ENCODE peak calls at places on chromosomes 16 and 17, in seven cellular contexts. One of them, this sample, is unnamed.

GRCh38 chr16:7339700-7340099 is 7.1 kb downstream of the RBFOX1 start:
- DNase-seq in ascending aorta: no peak
- DNase-seq in HTR-8/SVneo: no peak
- DNase-seq in putamen: no peak
- DNase-seq in right cardiac atrium: no peak
- DNase-seq in posterior cingulate gyrus: no peak
- DNase-seq in activated gamma-delta T cell: no peak
- DNase-seq in this sample: no peak

GRCh38 chr16:19883296-19883951 is 1.2 kb downstream of the GPRC5B start:
- DNase-seq in ascending aorta: no peak
- DNase-seq in posterior cingulate gyrus: peak
- DNase-seq in right cardiac atrium: peak
- DNase-seq in HTR-8/SVneo: no peak
- DNase-seq in putamen: peak
- DNase-seq in activated gamma-delta T cell: no peak
- DNase-seq in this sample: no peak

GRCh38 chr17:57924677-57925076 is 30.5 kb downstream of the CUEDC1 start:
- DNase-seq in HTR-8/SVneo: no peak
- DNase-seq in right cardiac atrium: peak
- DNase-seq in ascending aorta: no peak
- DNase-seq in posterior cingulate gyrus: no peak
- DNase-seq in activated gamma-delta T cell: no peak
- DNase-seq in putamen: no peak
- DNase-seq in this sample: no peak

GRCh38 chr17:6636616-6637457 is 3.7 kb downstream of the KIAA0753 start:
- DNase-seq in posterior cingulate gyrus: no peak
- DNase-seq in putamen: no peak
- DNase-seq in right cardiac atrium: no peak
- DNase-seq in activated gamma-delta T cell: no peak
- DNase-seq in HTR-8/SVneo: no peak
- DNase-seq in ascending aorta: no peak
- DNase-seq in this sample: no peak

GRCh38 chr17:1002412-1002753 is 5.5 kb downstream of the TIMM22 start:
- DNase-seq in HTR-8/SVneo: no peak
- DNase-seq in ascending aorta: no peak
- DNase-seq in putamen: no peak
- DNase-seq in posterior cingulate gyrus: no peak
- DNase-seq in right cardiac atrium: no peak
- DNase-seq in activated gamma-delta T cell: no peak
- DNase-seq in this sample: no peak

GRCh38 chr16:56462064-56462796 is 10.9 kb downstream of the OGFOD1 start:
- DNase-seq in activated gamma-delta T cell: no peak
- DNase-seq in posterior cingulate gyrus: no peak
- DNase-seq in ascending aorta: no peak
- DNase-seq in HTR-8/SVneo: no peak
- DNase-seq in right cardiac atrium: no peak
- DNase-seq in putamen: no peak
- DNase-seq in this sample: no peak

GRCh38 chr17:40582328-40582901 is 17.1 kb upstream of the CCR7 start:
- DNase-seq in posterior cingulate gyrus: no peak
- DNase-seq in putamen: no peak
- DNase-seq in activated gamma-delta T cell: peak
- DNase-seq in right cardiac atrium: peak
- DNase-seq in ascending aorta: no peak
- DNase-seq in HTR-8/SVneo: no peak
- DNase-seq in this sample: no peak

GRCh38 chr17:17363638-17364337 is 60.6 kb downstream of the NT5M start:
- DNase-seq in posterior cingulate gyrus: no peak
- DNase-seq in HTR-8/SVneo: no peak
- DNase-seq in ascending aorta: no peak
- DNase-seq in right cardiac atrium: peak
- DNase-seq in activated gamma-delta T cell: peak
- DNase-seq in putamen: no peak
- DNase-seq in this sample: no peak

GRCh38 chr16:82070656-82071369 is 35.8 kb downstream of the HSD17B2 start:
- DNase-seq in HTR-8/SVneo: peak
- DNase-seq in putamen: no peak
- DNase-seq in activated gamma-delta T cell: no peak
- DNase-seq in posterior cingulate gyrus: no peak
- DNase-seq in ascending aorta: no peak
- DNase-seq in right cardiac atrium: no peak
- DNase-seq in this sample: no peak

GRCh38 chr17:61334673-61335072 is 65.0 kb upstream of the TBX2 start:
- DNase-seq in HTR-8/SVneo: no peak
- DNase-seq in activated gamma-delta T cell: no peak
- DNase-seq in putamen: no peak
- DNase-seq in posterior cingulate gyrus: no peak
- DNase-seq in right cardiac atrium: no peak
- DNase-seq in ascending aorta: no peak
- DNase-seq in this sample: no peak

GRCh38 chr17:42347198-42347597 is 41.0 kb downstream of the STAT3 start:
- DNase-seq in putamen: no peak
- DNase-seq in posterior cingulate gyrus: no peak
- DNase-seq in activated gamma-delta T cell: no peak
- DNase-seq in HTR-8/SVneo: peak
- DNase-seq in right cardiac atrium: no peak
- DNase-seq in ascending aorta: no peak
- DNase-seq in this sample: no peak

GRCh38 chr17:21467196-21467595 is 91.0 kb downstream of the KCNJ12 start:
- DNase-seq in putamen: no peak
- DNase-seq in right cardiac atrium: no peak
- DNase-seq in posterior cingulate gyrus: no peak
- DNase-seq in ascending aorta: no peak
- DNase-seq in HTR-8/SVneo: no peak
- DNase-seq in activated gamma-delta T cell: no peak
- DNase-seq in this sample: no peak

GRCh38 chr17:82334622-82335394 is 1.2 kb upstream of the SECTM1 start:
- DNase-seq in right cardiac atrium: peak
- DNase-seq in posterior cingulate gyrus: no peak
- DNase-seq in putamen: no peak
- DNase-seq in ascending aorta: no peak
- DNase-seq in activated gamma-delta T cell: no peak
- DNase-seq in HTR-8/SVneo: no peak
- DNase-seq in this sample: no peak

GRCh38 chr16:1874854-1875253 is 2.9 kb upstream of the MEIOB start:
- DNase-seq in HTR-8/SVneo: no peak
- DNase-seq in ascending aorta: no peak
- DNase-seq in activated gamma-delta T cell: no peak
- DNase-seq in putamen: no peak
- DNase-seq in posterior cingulate gyrus: no peak
- DNase-seq in right cardiac atrium: no peak
- DNase-seq in this sample: no peak

GRCh38 chr17:81396278-81396721 is 1.0 kb downstream of the BAHCC1 start:
- DNase-seq in HTR-8/SVneo: no peak
- DNase-seq in ascending aorta: no peak
- DNase-seq in putamen: no peak
- DNase-seq in posterior cingulate gyrus: no peak
- DNase-seq in right cardiac atrium: peak
- DNase-seq in activated gamma-delta T cell: no peak
- DNase-seq in this sample: no peak

GRCh38 chr17:43665038-43665386 is 3.3 kb upstream of the MEOX1 start:
- DNase-seq in activated gamma-delta T cell: no peak
- DNase-seq in ascending aorta: no peak
- DNase-seq in putamen: no peak
- DNase-seq in right cardiac atrium: peak
- DNase-seq in HTR-8/SVneo: no peak
- DNase-seq in posterior cingulate gyrus: no peak
- DNase-seq in this sample: no peak

GRCh38 chr17:15930426-15930825 is 14.5 kb upstream of the ADORA2B start:
- DNase-seq in putamen: no peak
- DNase-seq in activated gamma-delta T cell: no peak
- DNase-seq in posterior cingulate gyrus: no peak
- DNase-seq in right cardiac atrium: peak
- DNase-seq in HTR-8/SVneo: no peak
- DNase-seq in ascending aorta: no peak
- DNase-seq in this sample: no peak

GRCh38 chr17:48646183-48647102 is 20.3 kb upstream of the HOXB9 start:
- DNase-seq in putamen: no peak
- DNase-seq in right cardiac atrium: no peak
- DNase-seq in posterior cingulate gyrus: no peak
- DNase-seq in HTR-8/SVneo: peak
- DNase-seq in activated gamma-delta T cell: peak
- DNase-seq in ascending aorta: no peak
- DNase-seq in this sample: no peak

GRCh38 chr17:29549169-29549935 is 17.5 kb downstream of the ABHD15 start:
- DNase-seq in ascending aorta: no peak
- DNase-seq in posterior cingulate gyrus: no peak
- DNase-seq in HTR-8/SVneo: no peak
- DNase-seq in activated gamma-delta T cell: no peak
- DNase-seq in putamen: no peak
- DNase-seq in right cardiac atrium: no peak
- DNase-seq in this sample: no peak

GRCh38 chr17:40775945-40776344 is 3.9 kb upstream of the KRT26 start:
- DNase-seq in putamen: no peak
- DNase-seq in HTR-8/SVneo: no peak
- DNase-seq in posterior cingulate gyrus: no peak
- DNase-seq in right cardiac atrium: no peak
- DNase-seq in ascending aorta: no peak
- DNase-seq in activated gamma-delta T cell: no peak
- DNase-seq in this sample: no peak

GRCh38 chr17:7959503-7960253 is 27.7 kb downstream of the CNTROB start:
- DNase-seq in activated gamma-delta T cell: no peak
- DNase-seq in putamen: no peak
- DNase-seq in posterior cingulate gyrus: no peak
- DNase-seq in right cardiac atrium: no peak
- DNase-seq in ascending aorta: no peak
- DNase-seq in HTR-8/SVneo: no peak
- DNase-seq in this sample: no peak

GRCh38 chr16:11497851-11498289 is 88.8 kb downstream of the LITAF start:
- DNase-seq in putamen: no peak
- DNase-seq in right cardiac atrium: no peak
- DNase-seq in activated gamma-delta T cell: no peak
- DNase-seq in posterior cingulate gyrus: no peak
- DNase-seq in ascending aorta: no peak
- DNase-seq in HTR-8/SVneo: no peak
- DNase-seq in this sample: no peak

GRCh38 chr16:74468807-74469511 is 47.7 kb upstream of the CLEC18B start:
- DNase-seq in activated gamma-delta T cell: no peak
- DNase-seq in posterior cingulate gyrus: no peak
- DNase-seq in ascending aorta: no peak
- DNase-seq in right cardiac atrium: no peak
- DNase-seq in HTR-8/SVneo: no peak
- DNase-seq in putamen: no peak
- DNase-seq in this sample: no peak

GRCh38 chr16:1535391-1536291 is 2.2 kb downstream of the TMEM204 start:
- DNase-seq in activated gamma-delta T cell: no peak
- DNase-seq in right cardiac atrium: peak
- DNase-seq in ascending aorta: no peak
- DNase-seq in posterior cingulate gyrus: no peak
- DNase-seq in HTR-8/SVneo: no peak
- DNase-seq in putamen: no peak
- DNase-seq in this sample: no peak

GRCh38 chr17:45948881-45949624 is 50.0 kb upstream of the STH start:
- DNase-seq in activated gamma-delta T cell: peak
- DNase-seq in ascending aorta: peak
- DNase-seq in putamen: peak
- DNase-seq in HTR-8/SVneo: peak
- DNase-seq in posterior cingulate gyrus: peak
- DNase-seq in right cardiac atrium: peak
- DNase-seq in this sample: no peak

GRCh38 chr17:27461192-27461859 is 5.1 kb downstream of the KSR1 start:
- DNase-seq in posterior cingulate gyrus: no peak
- DNase-seq in activated gamma-delta T cell: no peak
- DNase-seq in HTR-8/SVneo: no peak
- DNase-seq in putamen: no peak
- DNase-seq in right cardiac atrium: no peak
- DNase-seq in ascending aorta: no peak
- DNase-seq in this sample: no peak

GRCh38 chr17:30021708-30022317 is 80.4 kb downstream of the EFCAB5 start:
- DNase-seq in activated gamma-delta T cell: no peak
- DNase-seq in ascending aorta: no peak
- DNase-seq in HTR-8/SVneo: peak
- DNase-seq in putamen: no peak
- DNase-seq in posterior cingulate gyrus: no peak
- DNase-seq in right cardiac atrium: no peak
- DNase-seq in this sample: no peak

GRCh38 chr17:55290721-55291507 is 26.2 kb downstream of the HLF start:
- DNase-seq in posterior cingulate gyrus: no peak
- DNase-seq in right cardiac atrium: no peak
- DNase-seq in putamen: no peak
- DNase-seq in ascending aorta: no peak
- DNase-seq in HTR-8/SVneo: no peak
- DNase-seq in activated gamma-delta T cell: no peak
- DNase-seq in this sample: no peak

GRCh38 chr16:82671743-82672142 is 45.0 kb downstream of the CDH13 start:
- DNase-seq in HTR-8/SVneo: no peak
- DNase-seq in right cardiac atrium: no peak
- DNase-seq in putamen: no peak
- DNase-seq in posterior cingulate gyrus: no peak
- DNase-seq in activated gamma-delta T cell: no peak
- DNase-seq in ascending aorta: no peak
- DNase-seq in this sample: no peak

GRCh38 chr17:81552244-81553017 is at the start of gene FAAP100:
- DNase-seq in ascending aorta: no peak
- DNase-seq in activated gamma-delta T cell: peak
- DNase-seq in posterior cingulate gyrus: peak
- DNase-seq in right cardiac atrium: peak
- DNase-seq in putamen: peak
- DNase-seq in HTR-8/SVneo: peak
- DNase-seq in this sample: no peak

GRCh38 chr16:82302007-82302733 is 132.1 kb upstream of the MPHOSPH6 start:
- DNase-seq in posterior cingulate gyrus: peak
- DNase-seq in activated gamma-delta T cell: no peak
- DNase-seq in HTR-8/SVneo: no peak
- DNase-seq in putamen: no peak
- DNase-seq in right cardiac atrium: peak
- DNase-seq in ascending aorta: no peak
- DNase-seq in this sample: no peak

GRCh38 chr17:45942284-45942683 is 47.9 kb downstream of the MAPT start:
- DNase-seq in putamen: peak
- DNase-seq in posterior cingulate gyrus: peak
- DNase-seq in activated gamma-delta T cell: no peak
- DNase-seq in HTR-8/SVneo: no peak
- DNase-seq in right cardiac atrium: peak
- DNase-seq in ascending aorta: peak
- DNase-seq in this sample: no peak

GRCh38 chr16:56617212-56618085 is 8.1 kb upstream of the MT1E start:
- DNase-seq in posterior cingulate gyrus: no peak
- DNase-seq in right cardiac atrium: peak
- DNase-seq in activated gamma-delta T cell: peak
- DNase-seq in putamen: no peak
- DNase-seq in ascending aorta: no peak
- DNase-seq in HTR-8/SVneo: no peak
- DNase-seq in this sample: no peak

GRCh38 chr17:59331129-59331928 is at the start of gene YPEL2:
- DNase-seq in HTR-8/SVneo: peak
- DNase-seq in putamen: peak
- DNase-seq in ascending aorta: peak
- DNase-seq in posterior cingulate gyrus: peak
- DNase-seq in right cardiac atrium: peak
- DNase-seq in activated gamma-delta T cell: peak
- DNase-seq in this sample: peak

GRCh38 chr16:4538067-4538385 is 547 bp downstream of the CDIP1 start:
- DNase-seq in ascending aorta: no peak
- DNase-seq in right cardiac atrium: no peak
- DNase-seq in posterior cingulate gyrus: no peak
- DNase-seq in HTR-8/SVneo: no peak
- DNase-seq in activated gamma-delta T cell: no peak
- DNase-seq in putamen: no peak
- DNase-seq in this sample: no peak

GRCh38 chr16:11079657-11080187 is 135.4 kb downstream of the CLEC16A start:
- DNase-seq in activated gamma-delta T cell: no peak
- DNase-seq in ascending aorta: no peak
- DNase-seq in right cardiac atrium: no peak
- DNase-seq in HTR-8/SVneo: peak
- DNase-seq in posterior cingulate gyrus: no peak
- DNase-seq in putamen: no peak
- DNase-seq in this sample: no peak

GRCh38 chr17:1153795-1154546 is 25.8 kb downstream of the ABR start:
- DNase-seq in putamen: peak
- DNase-seq in posterior cingulate gyrus: peak
- DNase-seq in activated gamma-delta T cell: no peak
- DNase-seq in ascending aorta: no peak
- DNase-seq in HTR-8/SVneo: no peak
- DNase-seq in right cardiac atrium: peak
- DNase-seq in this sample: no peak